ENCODE peak calls at places on chromosomes 16 and 17, in seven cellular contexts. O is kidney epithelial cell; Y is stimulated activated CD8-positive, alpha-beta memory T cell treated with anti-CD3 and anti-CD28 coated beads, Interleukin-4, amount 100 ng/mL, for 24 hours; L is T1000; F is HEK293T; N is Right ventricle myocardium superior; P is stomach. C is an unnamed sample.

GRCh38 chr17:19958023-19958422 is 19.6 kb downstream of the AKAP10 start:
- DNase-seq in O (peak), Y (no peak), L (peak), F (no peak), N (no peak), P (no peak), C (peak)

GRCh38 chr17:4537451-4538235 is 17.5 kb downstream of the MYBBP1A start:
- DNase-seq in O (no peak), Y (no peak), L (no peak), F (no peak), N (no peak), P (no peak), C (no peak)

GRCh38 chr17:82228278-82228841 is 482 bp upstream of the SLC16A3 start:
- DNase-seq in O (no peak), Y (no peak), L (no peak), F (no peak), N (peak), P (peak), C (no peak)

GRCh38 chr17:79990704-79991103 is 45.0 kb downstream of the TBC1D16 start:
- DNase-seq in O (no peak), Y (no peak), L (no peak), F (no peak), N (no peak), P (no peak), C (no peak)

GRCh38 chr17:60506312-60506711 is 19.7 kb downstream of the APPBP2 start:
- DNase-seq in O (peak), Y (no peak), L (no peak), F (no peak), N (no peak), P (no peak), C (peak)

GRCh38 chr17:55038291-55038690 is 69.7 kb downstream of the STXBP4 start:
- DNase-seq in O (no peak), Y (no peak), L (no peak), F (no peak), N (no peak), P (no peak), C (no peak)

GRCh38 chr16:5557448-5557847 is 459.9 kb upstream of the EEF2KMT start:
- DNase-seq in O (no peak), Y (no peak), L (no peak), F (no peak), N (no peak), P (no peak), C (no peak)

GRCh38 chr16:3026609-3027487 is 3.0 kb downstream of the THOC6 start:
- DNase-seq in O (no peak), Y (no peak), L (no peak), F (no peak), N (no peak), P (no peak), C (no peak)

GRCh38 chr17:17196776-17197175 is 9.4 kb downstream of the PLD6 start:
- DNase-seq in O (no peak), Y (no peak), L (no peak), F (no peak), N (no peak), P (no peak), C (no peak)

GRCh38 chr17:69326302-69327059 is 452 bp downstream of the ABCA5 start:
- DNase-seq in O (no peak), Y (no peak), L (no peak), F (no peak), N (no peak), P (peak), C (no peak)

GRCh38 chr16:81544691-81545365 is 100.2 kb downstream of the CMIP start:
- DNase-seq in O (no peak), Y (no peak), L (no peak), F (no peak), N (no peak), P (no peak), C (no peak)

GRCh38 chr16:23858496-23859062 is 22.8 kb downstream of the PRKCB start:
- DNase-seq in O (no peak), Y (no peak), L (no peak), F (no peak), N (no peak), P (no peak), C (no peak)

GRCh38 chr17:29283496-29283895 is 10.5 kb downstream of the NUFIP2 start:
- DNase-seq in O (no peak), Y (no peak), L (no peak), F (no peak), N (no peak), P (no peak), C (no peak)

GRCh38 chr16:87153326-87153725 is 163.9 kb downstream of the C16orf95 start:
- DNase-seq in O (no peak), Y (no peak), L (no peak), F (no peak), N (no peak), P (no peak), C (no peak)

C was measured in H54.